ENCODE peak calls at places on chromosome 1, in four cellular contexts. F is HFF-Myc, Z is H1, D is mucosa of descending colon. U is an unnamed sample.
A peak's percentile ranks its signal among the peaks of the same experiment; 100 is the strongest.

GRCh38 chr1:79682478-79682877 is 675.9 kb upstream of the ADGRL4 start:
- DNase-seq in F (no peak), Z (no peak), D (no peak), U (no peak)

GRCh38 chr1:206447079-206447780 is 23.0 kb upstream of the IKBKE start:
- DNase-seq in F (peak; percentile 40), Z (no peak), D (no peak), U (no peak)

GRCh38 chr1:14648931-14649860 is 50.7 kb downstream of the KAZN start:
- DNase-seq in F (no peak), Z (no peak), D (no peak), U (no peak)

GRCh38 chr1:31957701-31958674 is 19.8 kb upstream of the PTP4A2 start:
- DNase-seq in F (no peak), Z (no peak), D (no peak), U (no peak)

GRCh38 chr1:62082456-62083363 is 111.9 kb upstream of the L1TD1 start:
- DNase-seq in F (peak; percentile 35), Z (no peak), D (no peak), U (peak; percentile 36)

GRCh38 chr1:192489748-192490147 is 85.8 kb upstream of the RGS1 start:
- DNase-seq in F (peak; percentile 91), Z (no peak), D (peak; percentile 27), U (no peak)

GRCh38 chr1:200368556-200368955 is 41.3 kb downstream of the ZNF281 start:
- DNase-seq in F (no peak), Z (no peak), D (no peak), U (no peak)

GRCh38 chr1:62327360-62328051 is 8.3 kb upstream of the KANK4 start:
- DNase-seq in F (no peak), Z (no peak), D (peak; percentile 51), U (no peak)

GRCh38 chr1:6888268-6888667 is 103.0 kb downstream of the CAMTA1 start:
- DNase-seq in F (no peak), Z (no peak), D (no peak), U (no peak)

GRCh38 chr1:76381450-76382108 is 307.0 kb downstream of the ST6GALNAC3 start:
- DNase-seq in F (no peak), Z (no peak), D (no peak), U (no peak)

GRCh38 chr1:25990702-25991395 is 7.0 kb downstream of the PAFAH2 start:
- DNase-seq in F (no peak), Z (no peak), D (no peak), U (no peak)

GRCh38 chr1:153597206-153597605 is 15.7 kb downstream of the S100A16 start:
- DNase-seq in F (no peak), Z (no peak), D (no peak), U (no peak)

GRCh38 chr1:219264557-219264956 is 90.9 kb downstream of the LYPLAL1 start:
- DNase-seq in F (no peak), Z (no peak), D (no peak), U (no peak)

GRCh38 chr1:30735124-30735523 is 11.7 kb upstream of the MATN1 start:
- DNase-seq in F (no peak), Z (no peak), D (no peak), U (no peak)

GRCh38 chr1:226548281-226549093 is at the start of gene STUM:
- DNase-seq in F (no peak), Z (no peak), D (peak; percentile 57), U (no peak)

GRCh38 chr1:46630719-46631118 is 14.1 kb upstream of the MOB3C start:
- DNase-seq in F (no peak), Z (no peak), D (no peak), U (no peak)

GRCh38 chr1:115977481-115978258 is 1.4 kb downstream of the SLC22A15 start:
- DNase-seq in F (no peak), Z (no peak), D (peak; percentile 33), U (no peak)

GRCh38 chr1:22317231-22317919 is 134.3 kb upstream of the ZBTB40 start:
- DNase-seq in F (no peak), Z (no peak), D (no peak), U (no peak)

GRCh38 chr1:93619507-93620168 is 62.0 kb downstream of the BCAR3 start:
- DNase-seq in F (no peak), Z (no peak), D (no peak), U (no peak)
- TF ChIP-seq CTCF in F (no peak), Z (peak; percentile 38), D (no peak), U (peak; percentile 54)

DNA sequence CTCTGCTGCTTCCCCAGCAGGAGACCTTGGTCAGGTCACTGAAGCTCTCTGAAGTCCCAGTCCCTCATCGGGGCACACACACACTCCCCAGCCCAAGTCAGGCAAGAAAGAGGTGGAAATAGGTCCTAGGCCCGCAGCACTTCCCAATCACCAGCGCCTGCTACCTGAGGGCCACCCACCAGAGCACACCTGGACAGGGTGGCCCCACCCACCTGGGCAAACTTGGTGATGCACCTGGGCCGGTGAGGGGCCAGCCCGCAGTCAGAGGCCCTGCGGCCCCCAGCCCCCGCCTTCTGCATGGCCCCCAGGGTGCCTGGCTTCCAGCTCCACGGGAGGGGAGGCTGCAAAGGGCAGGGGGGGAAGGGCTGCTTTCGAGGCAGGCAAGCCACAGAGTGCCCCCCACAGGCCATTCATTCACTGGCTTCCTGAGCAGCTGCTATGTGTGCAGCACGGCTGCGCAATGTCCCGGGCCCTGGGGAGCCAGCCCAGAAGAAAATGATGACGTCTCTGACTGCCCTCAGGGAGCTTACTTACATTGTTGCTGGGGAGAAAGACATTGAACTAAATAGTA is 4.7 kb downstream of the SH2D5 start:
- DNase-seq in F (no peak), Z (no peak), D (no peak), U (no peak)
- TF ChIP-seq CTCF in F (no peak), Z (peak; percentile 44), D (no peak), U (no peak)

GRCh38 chr1:16921391-16922185 is at the start of gene CROCC:
- DNase-seq in F (peak; percentile 73), Z (peak; percentile 75), D (no peak), U (no peak)
- TF ChIP-seq CTCF in F (no peak), Z (no peak), D (no peak), U (no peak)

GRCh38 chr1:89306273-89306672 is 33.6 kb upstream of the GBP5 start:
- DNase-seq in F (no peak), Z (no peak), D (no peak), U (no peak)
- TF ChIP-seq CTCF in F (no peak), Z (no peak), D (no peak), U (no peak)

DNA sequence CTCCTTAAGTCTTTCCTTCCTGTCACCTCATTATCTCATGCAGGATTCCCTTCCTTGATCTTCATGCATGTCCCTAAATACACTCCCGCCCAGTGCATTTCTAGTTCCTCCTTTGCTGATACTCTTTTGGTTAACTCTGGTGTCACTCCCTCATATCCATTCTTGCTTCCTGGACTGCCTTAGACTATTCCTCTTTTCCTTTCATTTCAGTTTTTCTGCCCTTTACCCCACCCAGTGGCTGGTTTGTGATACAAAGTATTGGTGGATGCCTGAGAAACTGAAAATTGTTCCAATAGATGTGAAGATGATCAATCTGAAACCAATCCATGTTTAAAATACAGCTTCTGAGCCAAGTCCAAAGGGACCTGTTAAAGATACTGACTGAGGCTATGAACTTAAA is 553.8 kb upstream of the CAMK1G start:
- DNase-seq in F (no peak), Z (no peak), D (no peak), U (no peak)
- TF ChIP-seq CTCF in F (no peak), Z (no peak), D (no peak), U (no peak)

GRCh38 chr1:97674517-97674916 is 246.3 kb downstream of the DPYD start:
- DNase-seq in F (no peak), Z (no peak), D (no peak), U (no peak)

DNA sequence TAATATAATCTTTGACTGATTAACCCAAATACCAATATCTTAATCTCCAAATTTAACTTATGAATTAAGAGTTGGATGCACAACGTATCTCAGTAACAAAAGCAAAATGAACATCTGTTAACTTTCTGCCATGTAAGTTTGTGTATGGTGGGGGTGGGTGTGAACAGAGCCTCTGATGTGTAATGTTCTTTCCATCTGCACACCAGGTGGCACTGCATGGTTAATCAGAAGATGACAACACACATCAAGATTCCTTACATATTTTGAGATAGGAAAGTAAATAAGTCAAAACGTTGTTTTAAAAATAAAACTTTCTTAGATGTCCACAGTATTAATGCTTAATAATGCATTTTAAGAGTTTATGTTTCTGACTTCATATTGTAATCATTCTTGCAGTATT is 251.9 kb downstream of the DPYD start:
- DNase-seq in F (peak; percentile 42), Z (no peak), D (no peak), U (peak; percentile 7)
- TF ChIP-seq CTCF in F (no peak), Z (no peak), D (no peak), U (peak; percentile 16)

DNA sequence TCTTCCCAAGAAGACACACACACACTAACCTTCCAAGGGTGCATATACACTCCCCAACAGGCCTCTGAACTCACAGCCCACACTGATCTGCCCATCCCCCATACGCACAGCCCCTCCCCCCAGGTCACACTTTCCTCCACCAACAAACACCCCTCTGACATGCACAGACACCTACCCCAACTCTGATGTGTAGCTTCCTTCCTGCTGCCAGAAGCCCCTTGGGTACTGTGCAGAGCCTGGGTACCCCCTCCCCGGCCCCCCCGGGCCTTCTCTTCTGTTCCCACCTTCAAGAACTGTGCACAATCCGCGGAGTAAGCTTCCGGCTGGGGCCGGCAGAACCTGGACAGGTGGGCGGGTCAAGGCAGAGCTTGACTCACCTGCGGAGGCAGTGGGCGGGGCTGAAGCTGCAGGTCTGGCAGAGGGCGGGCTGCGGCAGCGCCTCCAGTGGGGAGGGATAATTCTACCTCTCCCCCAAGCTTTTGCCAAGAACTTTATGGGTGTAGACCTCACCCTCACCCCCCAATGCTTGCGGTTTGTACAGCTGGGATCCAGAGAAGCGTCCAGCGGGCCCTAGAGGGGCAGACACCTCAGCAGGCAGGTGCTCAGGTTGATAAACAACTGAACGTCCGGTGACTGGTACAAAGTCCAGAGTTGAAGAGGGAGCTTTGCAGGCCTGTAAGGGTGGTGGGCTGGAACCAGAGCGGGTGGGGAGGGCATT is at the start of gene C1orf210:
- DNase-seq in F (no peak), Z (peak; percentile 71), D (peak; percentile 95), U (no peak)
- TF ChIP-seq CTCF in F (no peak), Z (peak; percentile 58), D (peak; percentile 21), U (no peak)

GRCh38 chr1:84037758-84038611 is 39.1 kb upstream of the TTLL7 start:
- DNase-seq in F (no peak), Z (no peak), D (no peak), U (no peak)
- TF ChIP-seq CTCF in F (no peak), Z (no peak), D (no peak), U (no peak)

DNA sequence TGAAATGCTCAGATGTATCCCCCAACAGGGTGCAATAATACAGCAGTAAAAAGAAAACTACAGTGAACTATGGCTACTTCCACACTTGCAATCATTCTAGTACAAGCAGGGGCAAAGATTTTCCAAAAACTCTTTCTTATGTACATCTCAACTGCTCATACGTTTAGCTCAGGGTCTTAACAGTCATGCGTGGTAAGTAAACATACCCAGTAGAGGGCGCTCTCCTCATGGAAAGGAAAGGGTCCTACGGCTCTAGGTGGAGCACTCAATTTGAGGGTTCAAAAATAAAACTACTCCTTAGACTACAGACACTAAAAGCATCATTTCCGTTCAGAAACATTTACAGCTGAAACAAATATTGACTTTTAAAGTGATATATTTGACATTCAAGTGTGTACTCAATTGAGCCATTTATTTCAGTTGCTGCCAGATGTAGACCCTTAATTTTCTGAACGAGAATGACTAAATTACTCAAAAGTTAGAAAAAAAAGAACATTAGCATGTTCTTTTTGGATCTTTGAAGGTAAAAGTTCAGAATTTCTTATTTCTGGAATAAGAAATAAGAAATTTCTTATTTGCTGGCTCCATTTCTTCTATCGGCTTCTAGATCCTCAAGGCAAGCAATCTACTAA is 143.4 kb downstream of the KCTD3 start:
- DNase-seq in F (peak; percentile 42), Z (peak; percentile 13), D (no peak), U (peak; percentile 25)
- TF ChIP-seq CTCF in F (peak; percentile 76), Z (peak; percentile 69), D (no peak), U (peak; percentile 76)